ENCODE peak calls at places on chromosome 22, in eight cellular contexts. One of them, this sample, is unnamed.

GRCh38 chr22:30566125-30566524 is 8.3 kb downstream of the GAL3ST1 start:
- DNase-seq in AG04450: no peak
- DNase-seq in effector memory CD4-positive, alpha-beta T cell: no peak
- DNase-seq in bronchial epithelial cell: no peak
- DNase-seq in CD8-positive, alpha-beta T cell: no peak
- DNase-seq in CD8-positive, alpha-beta memory T cell: no peak
- DNase-seq in AG09309: no peak
- DNase-seq in dorsolateral prefrontal cortex: no peak
- DNase-seq in this sample: no peak

GRCh38 chr22:37397246-37397645 is 30.0 kb downstream of the ELFN2 start:
- DNase-seq in AG04450: no peak
- DNase-seq in effector memory CD4-positive, alpha-beta T cell: no peak
- DNase-seq in bronchial epithelial cell: no peak
- DNase-seq in CD8-positive, alpha-beta T cell: no peak
- DNase-seq in CD8-positive, alpha-beta memory T cell: no peak
- DNase-seq in AG09309: no peak
- DNase-seq in dorsolateral prefrontal cortex: no peak
- DNase-seq in this sample: no peak

GRCh38 chr22:20953668-20954500 is 13.2 kb upstream of the AIFM3 start:
- DNase-seq in AG04450: no peak
- DNase-seq in effector memory CD4-positive, alpha-beta T cell: no peak
- DNase-seq in bronchial epithelial cell: peak
- DNase-seq in CD8-positive, alpha-beta T cell: no peak
- DNase-seq in CD8-positive, alpha-beta memory T cell: no peak
- DNase-seq in AG09309: peak
- DNase-seq in dorsolateral prefrontal cortex: no peak
- DNase-seq in this sample: no peak

GRCh38 chr22:17858033-17858432 is 83.8 kb upstream of the BID start:
- DNase-seq in AG04450: no peak
- DNase-seq in effector memory CD4-positive, alpha-beta T cell: no peak
- DNase-seq in bronchial epithelial cell: peak
- DNase-seq in CD8-positive, alpha-beta T cell: no peak
- DNase-seq in CD8-positive, alpha-beta memory T cell: no peak
- DNase-seq in AG09309: no peak
- DNase-seq in dorsolateral prefrontal cortex: no peak
- DNase-seq in this sample: no peak

GRCh38 chr22:33883561-33883960 is 36.7 kb downstream of the LARGE1 start:
- DNase-seq in AG04450: no peak
- DNase-seq in effector memory CD4-positive, alpha-beta T cell: no peak
- DNase-seq in bronchial epithelial cell: peak
- DNase-seq in CD8-positive, alpha-beta T cell: no peak
- DNase-seq in CD8-positive, alpha-beta memory T cell: no peak
- DNase-seq in AG09309: no peak
- DNase-seq in dorsolateral prefrontal cortex: no peak
- DNase-seq in this sample: peak

GRCh38 chr22:17580461-17581031 is 17.2 kb downstream of the SLC25A18 start:
- DNase-seq in AG04450: no peak
- DNase-seq in effector memory CD4-positive, alpha-beta T cell: no peak
- DNase-seq in bronchial epithelial cell: no peak
- DNase-seq in CD8-positive, alpha-beta T cell: no peak
- DNase-seq in CD8-positive, alpha-beta memory T cell: no peak
- DNase-seq in AG09309: no peak
- DNase-seq in dorsolateral prefrontal cortex: no peak
- DNase-seq in this sample: no peak

GRCh38 chr22:31179345-31179744 is 19.4 kb downstream of the RNF185 start:
- DNase-seq in AG04450: no peak
- DNase-seq in effector memory CD4-positive, alpha-beta T cell: no peak
- DNase-seq in bronchial epithelial cell: peak
- DNase-seq in CD8-positive, alpha-beta T cell: no peak
- DNase-seq in CD8-positive, alpha-beta memory T cell: no peak
- DNase-seq in AG09309: no peak
- DNase-seq in dorsolateral prefrontal cortex: no peak
- DNase-seq in this sample: no peak

GRCh38 chr22:50722048-50722701 is 15.8 kb upstream of the ACR start:
- DNase-seq in AG04450: no peak
- DNase-seq in effector memory CD4-positive, alpha-beta T cell: no peak
- DNase-seq in bronchial epithelial cell: no peak
- DNase-seq in CD8-positive, alpha-beta T cell: no peak
- DNase-seq in CD8-positive, alpha-beta memory T cell: no peak
- DNase-seq in AG09309: no peak
- DNase-seq in dorsolateral prefrontal cortex: peak
- DNase-seq in this sample: no peak

GRCh38 chr22:30634477-30635233 is 926 bp upstream of the SLC35E4 start:
- DNase-seq in AG04450: peak
- DNase-seq in effector memory CD4-positive, alpha-beta T cell: peak
- DNase-seq in bronchial epithelial cell: peak
- DNase-seq in CD8-positive, alpha-beta T cell: peak
- DNase-seq in CD8-positive, alpha-beta memory T cell: peak
- DNase-seq in AG09309: peak
- DNase-seq in dorsolateral prefrontal cortex: peak
- DNase-seq in this sample: peak

GRCh38 chr22:41360126-41360525 is 21.6 kb upstream of the TEF start:
- DNase-seq in AG04450: no peak
- DNase-seq in effector memory CD4-positive, alpha-beta T cell: no peak
- DNase-seq in bronchial epithelial cell: no peak
- DNase-seq in CD8-positive, alpha-beta T cell: no peak
- DNase-seq in CD8-positive, alpha-beta memory T cell: no peak
- DNase-seq in AG09309: no peak
- DNase-seq in dorsolateral prefrontal cortex: no peak
- DNase-seq in this sample: no peak

GRCh38 chr22:41833369-41834004 is 582 bp downstream of the SREBF2 start:
- DNase-seq in AG04450: no peak
- DNase-seq in effector memory CD4-positive, alpha-beta T cell: peak
- DNase-seq in bronchial epithelial cell: no peak
- DNase-seq in CD8-positive, alpha-beta T cell: peak
- DNase-seq in CD8-positive, alpha-beta memory T cell: peak
- DNase-seq in AG09309: no peak
- DNase-seq in dorsolateral prefrontal cortex: peak
- DNase-seq in this sample: no peak

GRCh38 chr22:27222178-27222577 is 564.8 kb downstream of the MIAT start:
- DNase-seq in AG04450: no peak
- DNase-seq in effector memory CD4-positive, alpha-beta T cell: no peak
- DNase-seq in bronchial epithelial cell: no peak
- DNase-seq in CD8-positive, alpha-beta T cell: no peak
- DNase-seq in CD8-positive, alpha-beta memory T cell: no peak
- DNase-seq in AG09309: no peak
- DNase-seq in dorsolateral prefrontal cortex: no peak
- DNase-seq in this sample: no peak

GRCh38 chr22:48236261-48236660 is 1473.8 kb downstream of the TBC1D22A start:
- DNase-seq in AG04450: no peak
- DNase-seq in effector memory CD4-positive, alpha-beta T cell: no peak
- DNase-seq in bronchial epithelial cell: no peak
- DNase-seq in CD8-positive, alpha-beta T cell: no peak
- DNase-seq in CD8-positive, alpha-beta memory T cell: no peak
- DNase-seq in AG09309: no peak
- DNase-seq in dorsolateral prefrontal cortex: no peak
- DNase-seq in this sample: no peak

GRCh38 chr22:30286813-30287625 is 2.3 kb downstream of the CASTOR1 start:
- DNase-seq in AG04450: no peak
- DNase-seq in effector memory CD4-positive, alpha-beta T cell: peak
- DNase-seq in bronchial epithelial cell: peak
- DNase-seq in CD8-positive, alpha-beta T cell: peak
- DNase-seq in CD8-positive, alpha-beta memory T cell: peak
- DNase-seq in AG09309: no peak
- DNase-seq in dorsolateral prefrontal cortex: peak
- DNase-seq in this sample: peak

GRCh38 chr22:42368379-42369249 is 63.6 kb downstream of the NFAM1 start:
- DNase-seq in AG04450: no peak
- DNase-seq in effector memory CD4-positive, alpha-beta T cell: peak
- DNase-seq in bronchial epithelial cell: no peak
- DNase-seq in CD8-positive, alpha-beta T cell: peak
- DNase-seq in CD8-positive, alpha-beta memory T cell: peak
- DNase-seq in AG09309: no peak
- DNase-seq in dorsolateral prefrontal cortex: no peak
- DNase-seq in this sample: no peak

GRCh38 chr22:42768385-42769035 is 47.8 kb upstream of the A4GALT start:
- DNase-seq in AG04450: no peak
- DNase-seq in effector memory CD4-positive, alpha-beta T cell: no peak
- DNase-seq in bronchial epithelial cell: peak
- DNase-seq in CD8-positive, alpha-beta T cell: no peak
- DNase-seq in CD8-positive, alpha-beta memory T cell: no peak
- DNase-seq in AG09309: no peak
- DNase-seq in dorsolateral prefrontal cortex: no peak
- DNase-seq in this sample: no peak

DNA sequence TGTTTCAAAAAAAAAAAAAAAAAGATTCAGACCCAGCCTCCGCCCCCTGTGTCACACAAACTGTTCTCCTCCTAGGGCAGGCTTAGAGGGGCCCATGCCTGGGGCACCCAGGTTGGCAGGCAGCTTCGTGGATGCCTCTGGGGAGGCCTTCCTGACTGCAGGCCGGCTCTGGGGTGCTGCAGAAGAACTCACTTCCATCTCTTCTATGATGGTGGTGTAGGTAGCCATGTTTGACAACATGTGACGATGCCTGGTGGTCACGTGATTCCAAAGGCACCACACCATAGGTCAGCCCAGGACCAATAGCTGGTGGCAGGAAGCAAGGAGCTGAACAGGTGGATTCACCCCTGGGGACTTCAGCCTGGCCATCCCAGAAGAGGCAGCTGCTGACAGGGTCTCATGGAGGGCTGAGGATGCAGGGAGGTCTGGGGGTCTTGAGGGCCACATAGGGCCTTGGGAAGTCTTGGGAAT is 24.1 kb upstream of the CELSR1 start:
- DNase-seq in AG04450: no peak
- DNase-seq in effector memory CD4-positive, alpha-beta T cell: no peak
- DNase-seq in bronchial epithelial cell: no peak
- DNase-seq in CD8-positive, alpha-beta T cell: no peak
- DNase-seq in CD8-positive, alpha-beta memory T cell: no peak
- DNase-seq in AG09309: no peak
- DNase-seq in dorsolateral prefrontal cortex: peak
- DNase-seq in this sample: peak
- H3K4me3 ChIP-seq in AG04450: no peak
- H3K4me3 ChIP-seq in effector memory CD4-positive, alpha-beta T cell: no peak
- H3K4me3 ChIP-seq in bronchial epithelial cell: no peak
- H3K4me3 ChIP-seq in CD8-positive, alpha-beta T cell: no peak
- H3K4me3 ChIP-seq in CD8-positive, alpha-beta memory T cell: no peak
- H3K4me3 ChIP-seq in AG09309: no peak
- H3K4me3 ChIP-seq in dorsolateral prefrontal cortex: no peak
- H3K4me3 ChIP-seq in this sample: peak

GRCh38 chr22:28282346-28282745 is 363.3 kb upstream of the PITPNB start:
- DNase-seq in AG04450: peak
- DNase-seq in effector memory CD4-positive, alpha-beta T cell: no peak
- DNase-seq in bronchial epithelial cell: no peak
- DNase-seq in CD8-positive, alpha-beta T cell: no peak
- DNase-seq in CD8-positive, alpha-beta memory T cell: no peak
- DNase-seq in AG09309: peak
- DNase-seq in dorsolateral prefrontal cortex: no peak
- DNase-seq in this sample: no peak

GRCh38 chr22:28283025-28283654 is 364.1 kb upstream of the PITPNB start:
- DNase-seq in AG04450: no peak
- DNase-seq in effector memory CD4-positive, alpha-beta T cell: no peak
- DNase-seq in bronchial epithelial cell: no peak
- DNase-seq in CD8-positive, alpha-beta T cell: no peak
- DNase-seq in CD8-positive, alpha-beta memory T cell: no peak
- DNase-seq in AG09309: no peak
- DNase-seq in dorsolateral prefrontal cortex: no peak
- DNase-seq in this sample: no peak

GRCh38 chr22:28279888-28280287 is 360.8 kb upstream of the PITPNB start:
- DNase-seq in AG04450: peak
- DNase-seq in effector memory CD4-positive, alpha-beta T cell: no peak
- DNase-seq in bronchial epithelial cell: no peak
- DNase-seq in CD8-positive, alpha-beta T cell: no peak
- DNase-seq in CD8-positive, alpha-beta memory T cell: no peak
- DNase-seq in AG09309: peak
- DNase-seq in dorsolateral prefrontal cortex: no peak
- DNase-seq in this sample: no peak
- H3K4me3 ChIP-seq in AG04450: no peak
- H3K4me3 ChIP-seq in effector memory CD4-positive, alpha-beta T cell: no peak
- H3K4me3 ChIP-seq in bronchial epithelial cell: no peak
- H3K4me3 ChIP-seq in CD8-positive, alpha-beta T cell: no peak
- H3K4me3 ChIP-seq in CD8-positive, alpha-beta memory T cell: no peak
- H3K4me3 ChIP-seq in AG09309: no peak
- H3K4me3 ChIP-seq in dorsolateral prefrontal cortex: no peak
- H3K4me3 ChIP-seq in this sample: no peak

GRCh38 chr22:28801845-28802594 is 1.7 kb upstream of the XBP1 start:
- DNase-seq in AG04450: no peak
- DNase-seq in effector memory CD4-positive, alpha-beta T cell: no peak
- DNase-seq in bronchial epithelial cell: peak
- DNase-seq in CD8-positive, alpha-beta T cell: no peak
- DNase-seq in CD8-positive, alpha-beta memory T cell: no peak
- DNase-seq in AG09309: no peak
- DNase-seq in dorsolateral prefrontal cortex: no peak
- DNase-seq in this sample: peak
- H3K4me3 ChIP-seq in AG04450: no peak
- H3K4me3 ChIP-seq in effector memory CD4-positive, alpha-beta T cell: peak
- H3K4me3 ChIP-seq in bronchial epithelial cell: peak
- H3K4me3 ChIP-seq in CD8-positive, alpha-beta T cell: peak
- H3K4me3 ChIP-seq in CD8-positive, alpha-beta memory T cell: peak
- H3K4me3 ChIP-seq in AG09309: no peak
- H3K4me3 ChIP-seq in dorsolateral prefrontal cortex: peak
- H3K4me3 ChIP-seq in this sample: peak

GRCh38 chr22:49350441-49351121 is 477.1 kb downstream of the BRD1 start:
- DNase-seq in AG04450: no peak
- DNase-seq in effector memory CD4-positive, alpha-beta T cell: no peak
- DNase-seq in bronchial epithelial cell: no peak
- DNase-seq in CD8-positive, alpha-beta T cell: no peak
- DNase-seq in CD8-positive, alpha-beta memory T cell: no peak
- DNase-seq in AG09309: no peak
- DNase-seq in dorsolateral prefrontal cortex: peak
- DNase-seq in this sample: no peak

GRCh38 chr22:49353185-49353584 is 474.5 kb downstream of the BRD1 start:
- DNase-seq in AG04450: no peak
- DNase-seq in effector memory CD4-positive, alpha-beta T cell: no peak
- DNase-seq in bronchial epithelial cell: no peak
- DNase-seq in CD8-positive, alpha-beta T cell: no peak
- DNase-seq in CD8-positive, alpha-beta memory T cell: no peak
- DNase-seq in AG09309: no peak
- DNase-seq in dorsolateral prefrontal cortex: no peak
- DNase-seq in this sample: no peak

GRCh38 chr22:49349841-49350381 is 477.8 kb downstream of the BRD1 start:
- DNase-seq in AG04450: no peak
- DNase-seq in effector memory CD4-positive, alpha-beta T cell: no peak
- DNase-seq in bronchial epithelial cell: no peak
- DNase-seq in CD8-positive, alpha-beta T cell: no peak
- DNase-seq in CD8-positive, alpha-beta memory T cell: no peak
- DNase-seq in AG09309: no peak
- DNase-seq in dorsolateral prefrontal cortex: peak
- DNase-seq in this sample: no peak

GRCh38 chr22:49352361-49353169 is 475.1 kb downstream of the BRD1 start:
- DNase-seq in AG04450: no peak
- DNase-seq in effector memory CD4-positive, alpha-beta T cell: no peak
- DNase-seq in bronchial epithelial cell: no peak
- DNase-seq in CD8-positive, alpha-beta T cell: no peak
- DNase-seq in CD8-positive, alpha-beta memory T cell: no peak
- DNase-seq in AG09309: no peak
- DNase-seq in dorsolateral prefrontal cortex: peak
- DNase-seq in this sample: no peak

DNA sequence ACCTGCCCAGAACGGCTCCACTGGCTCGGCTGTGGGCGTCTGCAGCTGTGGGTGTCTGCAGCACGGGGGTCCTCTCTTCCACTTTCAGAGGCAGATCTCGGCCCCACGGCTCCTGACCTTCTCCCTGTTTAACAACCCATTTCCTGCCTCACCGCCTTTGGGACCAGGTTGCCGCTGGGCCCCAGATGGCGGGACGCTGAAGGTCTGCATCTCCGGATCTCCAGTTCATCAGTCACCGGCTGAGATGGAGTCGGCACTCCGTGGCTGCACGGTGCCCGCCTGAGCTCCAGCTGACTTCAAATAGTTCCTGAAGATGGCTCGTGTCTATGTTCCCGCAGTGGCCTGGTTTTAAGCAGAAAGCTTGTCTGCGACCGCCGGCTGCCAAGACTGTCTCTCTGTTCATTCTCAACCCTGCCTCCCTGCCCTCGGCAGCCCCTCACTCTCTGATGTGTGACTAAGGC is 475.9 kb downstream of the BRD1 start:
- DNase-seq in AG04450: no peak
- DNase-seq in effector memory CD4-positive, alpha-beta T cell: no peak
- DNase-seq in bronchial epithelial cell: no peak
- DNase-seq in CD8-positive, alpha-beta T cell: no peak
- DNase-seq in CD8-positive, alpha-beta memory T cell: no peak
- DNase-seq in AG09309: no peak
- DNase-seq in dorsolateral prefrontal cortex: peak
- DNase-seq in this sample: no peak
- H3K4me3 ChIP-seq in AG04450: no peak
- H3K4me3 ChIP-seq in effector memory CD4-positive, alpha-beta T cell: no peak
- H3K4me3 ChIP-seq in bronchial epithelial cell: no peak
- H3K4me3 ChIP-seq in CD8-positive, alpha-beta T cell: no peak
- H3K4me3 ChIP-seq in CD8-positive, alpha-beta memory T cell: no peak
- H3K4me3 ChIP-seq in AG09309: no peak
- H3K4me3 ChIP-seq in dorsolateral prefrontal cortex: no peak
- H3K4me3 ChIP-seq in this sample: no peak

This sample was measured in Jurkat, Clone E6-1.